ENCODE peak calls at places on chromosomes 4 and X, in nine cellular contexts. One of them, this sample, is unnamed.

GRCh38 chr4:6957148-6957520 is 47.5 kb downstream of the TBC1D14 start:
- DNase-seq in GM18507: no peak
- DNase-seq in spleen: no peak
- DNase-seq in NCI-H774: no peak
- DNase-seq in left ventricle myocardium inferior: no peak
- DNase-seq in stimulated activated CD4-positive, alpha-beta T cell treated with anti-CD3 and anti-CD28 coated beads, Interleukin-12 subunit alpha, Interleukin-12 subunit beta, amount 100 ng/mL, for 48 hours: no peak
- DNase-seq in T-helper 9 cell: no peak
- DNase-seq in NCI-H1105 treated with DMSO at 0.1 percent for 48 hours: no peak
- DNase-seq in B cell: no peak
- DNase-seq in this sample: no peak

GRCh38 chr4:67393699-67394281 is 151.5 kb downstream of the CENPC start:
- DNase-seq in GM18507: no peak
- DNase-seq in spleen: no peak
- DNase-seq in NCI-H774: peak; percentile 10
- DNase-seq in left ventricle myocardium inferior: no peak
- DNase-seq in stimulated activated CD4-positive, alpha-beta T cell treated with anti-CD3 and anti-CD28 coated beads, Interleukin-12 subunit alpha, Interleukin-12 subunit beta, amount 100 ng/mL, for 48 hours: peak; percentile 43
- DNase-seq in T-helper 9 cell: peak; percentile 3
- DNase-seq in NCI-H1105 treated with DMSO at 0.1 percent for 48 hours: peak; percentile 16
- DNase-seq in B cell: peak; percentile 46
- DNase-seq in this sample: no peak

GRCh38 chrX:123964155-123964554 is 2.6 kb downstream of the STAG2 start:
- DNase-seq in GM18507: no peak
- DNase-seq in spleen: no peak
- DNase-seq in NCI-H774: no peak
- DNase-seq in left ventricle myocardium inferior: no peak
- DNase-seq in stimulated activated CD4-positive, alpha-beta T cell treated with anti-CD3 and anti-CD28 coated beads, Interleukin-12 subunit alpha, Interleukin-12 subunit beta, amount 100 ng/mL, for 48 hours: no peak
- DNase-seq in T-helper 9 cell: no peak
- DNase-seq in NCI-H1105 treated with DMSO at 0.1 percent for 48 hours: no peak
- DNase-seq in B cell: no peak
- DNase-seq in this sample: no peak

GRCh38 chr4:4864443-4864939 is 5.0 kb downstream of the MSX1 start:
- DNase-seq in GM18507: no peak
- DNase-seq in spleen: peak; percentile 52
- DNase-seq in NCI-H774: no peak
- DNase-seq in left ventricle myocardium inferior: no peak
- DNase-seq in stimulated activated CD4-positive, alpha-beta T cell treated with anti-CD3 and anti-CD28 coated beads, Interleukin-12 subunit alpha, Interleukin-12 subunit beta, amount 100 ng/mL, for 48 hours: no peak
- DNase-seq in T-helper 9 cell: no peak
- DNase-seq in NCI-H1105 treated with DMSO at 0.1 percent for 48 hours: peak; percentile 50
- DNase-seq in B cell: no peak
- DNase-seq in this sample: no peak

GRCh38 chr4:147586032-147586431 is 31.2 kb upstream of the TMEM184C start:
- DNase-seq in GM18507: no peak
- DNase-seq in spleen: no peak
- DNase-seq in NCI-H774: no peak
- DNase-seq in left ventricle myocardium inferior: no peak
- DNase-seq in stimulated activated CD4-positive, alpha-beta T cell treated with anti-CD3 and anti-CD28 coated beads, Interleukin-12 subunit alpha, Interleukin-12 subunit beta, amount 100 ng/mL, for 48 hours: no peak
- DNase-seq in T-helper 9 cell: no peak
- DNase-seq in NCI-H1105 treated with DMSO at 0.1 percent for 48 hours: no peak
- DNase-seq in B cell: no peak
- DNase-seq in this sample: peak; percentile 53

GRCh38 chr4:66837496-66837895 is 707.8 kb downstream of the CENPC start:
- DNase-seq in GM18507: no peak
- DNase-seq in spleen: no peak
- DNase-seq in NCI-H774: no peak
- DNase-seq in left ventricle myocardium inferior: no peak
- DNase-seq in stimulated activated CD4-positive, alpha-beta T cell treated with anti-CD3 and anti-CD28 coated beads, Interleukin-12 subunit alpha, Interleukin-12 subunit beta, amount 100 ng/mL, for 48 hours: no peak
- DNase-seq in T-helper 9 cell: no peak
- DNase-seq in NCI-H1105 treated with DMSO at 0.1 percent for 48 hours: no peak
- DNase-seq in B cell: no peak
- DNase-seq in this sample: no peak

GRCh38 chrX:130645955-130646583 is 244.3 kb downstream of the RBMX2 start:
- DNase-seq in GM18507: no peak
- DNase-seq in spleen: no peak
- DNase-seq in NCI-H774: no peak
- DNase-seq in left ventricle myocardium inferior: peak; percentile 44
- DNase-seq in stimulated activated CD4-positive, alpha-beta T cell treated with anti-CD3 and anti-CD28 coated beads, Interleukin-12 subunit alpha, Interleukin-12 subunit beta, amount 100 ng/mL, for 48 hours: no peak
- DNase-seq in T-helper 9 cell: no peak
- DNase-seq in NCI-H1105 treated with DMSO at 0.1 percent for 48 hours: no peak
- DNase-seq in B cell: no peak
- DNase-seq in this sample: peak; percentile 61

GRCh38 chrX:9912341-9912740 is 54.8 kb upstream of the CLDN34 start:
- DNase-seq in GM18507: no peak
- DNase-seq in spleen: no peak
- DNase-seq in NCI-H774: no peak
- DNase-seq in left ventricle myocardium inferior: no peak
- DNase-seq in stimulated activated CD4-positive, alpha-beta T cell treated with anti-CD3 and anti-CD28 coated beads, Interleukin-12 subunit alpha, Interleukin-12 subunit beta, amount 100 ng/mL, for 48 hours: no peak
- DNase-seq in T-helper 9 cell: no peak
- DNase-seq in NCI-H1105 treated with DMSO at 0.1 percent for 48 hours: peak; percentile 37
- DNase-seq in B cell: no peak
- DNase-seq in this sample: no peak

GRCh38 chr4:77344784-77345183 is 187.8 kb downstream of the CCNG2 start:
- DNase-seq in GM18507: no peak
- DNase-seq in spleen: no peak
- DNase-seq in NCI-H774: no peak
- DNase-seq in left ventricle myocardium inferior: no peak
- DNase-seq in stimulated activated CD4-positive, alpha-beta T cell treated with anti-CD3 and anti-CD28 coated beads, Interleukin-12 subunit alpha, Interleukin-12 subunit beta, amount 100 ng/mL, for 48 hours: no peak
- DNase-seq in T-helper 9 cell: no peak
- DNase-seq in NCI-H1105 treated with DMSO at 0.1 percent for 48 hours: no peak
- DNase-seq in B cell: no peak
- DNase-seq in this sample: no peak

GRCh38 chrX:10769165-10769564 is 148.8 kb upstream of the MID1 start:
- DNase-seq in GM18507: no peak
- DNase-seq in spleen: no peak
- DNase-seq in NCI-H774: peak; percentile 42
- DNase-seq in left ventricle myocardium inferior: no peak
- DNase-seq in stimulated activated CD4-positive, alpha-beta T cell treated with anti-CD3 and anti-CD28 coated beads, Interleukin-12 subunit alpha, Interleukin-12 subunit beta, amount 100 ng/mL, for 48 hours: no peak
- DNase-seq in T-helper 9 cell: no peak
- DNase-seq in NCI-H1105 treated with DMSO at 0.1 percent for 48 hours: peak; percentile 75
- DNase-seq in B cell: peak; percentile 6
- DNase-seq in this sample: no peak

GRCh38 chr4:116585240-116585639 is 500.1 kb downstream of the TRAM1L1 start:
- DNase-seq in GM18507: no peak
- DNase-seq in spleen: no peak
- DNase-seq in NCI-H774: no peak
- DNase-seq in left ventricle myocardium inferior: no peak
- DNase-seq in stimulated activated CD4-positive, alpha-beta T cell treated with anti-CD3 and anti-CD28 coated beads, Interleukin-12 subunit alpha, Interleukin-12 subunit beta, amount 100 ng/mL, for 48 hours: no peak
- DNase-seq in T-helper 9 cell: no peak
- DNase-seq in NCI-H1105 treated with DMSO at 0.1 percent for 48 hours: peak; percentile 49
- DNase-seq in B cell: no peak
- DNase-seq in this sample: no peak

GRCh38 chr4:152389359-152389758 is 146.5 kb downstream of the FBXW7 start:
- DNase-seq in GM18507: no peak
- DNase-seq in spleen: no peak
- DNase-seq in NCI-H774: no peak
- DNase-seq in left ventricle myocardium inferior: no peak
- DNase-seq in stimulated activated CD4-positive, alpha-beta T cell treated with anti-CD3 and anti-CD28 coated beads, Interleukin-12 subunit alpha, Interleukin-12 subunit beta, amount 100 ng/mL, for 48 hours: no peak
- DNase-seq in T-helper 9 cell: no peak
- DNase-seq in NCI-H1105 treated with DMSO at 0.1 percent for 48 hours: no peak
- DNase-seq in B cell: no peak
- DNase-seq in this sample: no peak

GRCh38 chr4:171813195-171813955 is at the start of gene GALNTL6:
- DNase-seq in GM18507: no peak
- DNase-seq in spleen: peak; percentile 80
- DNase-seq in NCI-H774: no peak
- DNase-seq in left ventricle myocardium inferior: no peak
- DNase-seq in stimulated activated CD4-positive, alpha-beta T cell treated with anti-CD3 and anti-CD28 coated beads, Interleukin-12 subunit alpha, Interleukin-12 subunit beta, amount 100 ng/mL, for 48 hours: no peak
- DNase-seq in T-helper 9 cell: no peak
- DNase-seq in NCI-H1105 treated with DMSO at 0.1 percent for 48 hours: peak; percentile 39
- DNase-seq in B cell: peak; percentile 51
- DNase-seq in this sample: no peak

GRCh38 chr4:105620640-105621323 is 68.4 kb downstream of the ARHGEF38 start:
- DNase-seq in GM18507: no peak
- DNase-seq in spleen: no peak
- DNase-seq in NCI-H774: no peak
- DNase-seq in left ventricle myocardium inferior: no peak
- DNase-seq in stimulated activated CD4-positive, alpha-beta T cell treated with anti-CD3 and anti-CD28 coated beads, Interleukin-12 subunit alpha, Interleukin-12 subunit beta, amount 100 ng/mL, for 48 hours: no peak
- DNase-seq in T-helper 9 cell: no peak
- DNase-seq in NCI-H1105 treated with DMSO at 0.1 percent for 48 hours: no peak
- DNase-seq in B cell: no peak
- DNase-seq in this sample: no peak

GRCh38 chr4:98430708-98431403 is 169.7 kb downstream of the RAP1GDS1 start:
- DNase-seq in GM18507: no peak
- DNase-seq in spleen: no peak
- DNase-seq in NCI-H774: no peak
- DNase-seq in left ventricle myocardium inferior: no peak
- DNase-seq in stimulated activated CD4-positive, alpha-beta T cell treated with anti-CD3 and anti-CD28 coated beads, Interleukin-12 subunit alpha, Interleukin-12 subunit beta, amount 100 ng/mL, for 48 hours: no peak
- DNase-seq in T-helper 9 cell: no peak
- DNase-seq in NCI-H1105 treated with DMSO at 0.1 percent for 48 hours: no peak
- DNase-seq in B cell: no peak
- DNase-seq in this sample: no peak

GRCh38 chr4:823093-823760 is 2.7 kb downstream of the CPLX1 start:
- DNase-seq in GM18507: no peak
- DNase-seq in spleen: no peak
- DNase-seq in NCI-H774: no peak
- DNase-seq in left ventricle myocardium inferior: no peak
- DNase-seq in stimulated activated CD4-positive, alpha-beta T cell treated with anti-CD3 and anti-CD28 coated beads, Interleukin-12 subunit alpha, Interleukin-12 subunit beta, amount 100 ng/mL, for 48 hours: no peak
- DNase-seq in T-helper 9 cell: no peak
- DNase-seq in NCI-H1105 treated with DMSO at 0.1 percent for 48 hours: no peak
- DNase-seq in B cell: no peak
- DNase-seq in this sample: peak; percentile 37

GRCh38 chr4:153089781-153090180 is 114.5 kb upstream of the TRIM2 start:
- DNase-seq in GM18507: no peak
- DNase-seq in spleen: no peak
- DNase-seq in NCI-H774: no peak
- DNase-seq in left ventricle myocardium inferior: no peak
- DNase-seq in stimulated activated CD4-positive, alpha-beta T cell treated with anti-CD3 and anti-CD28 coated beads, Interleukin-12 subunit alpha, Interleukin-12 subunit beta, amount 100 ng/mL, for 48 hours: no peak
- DNase-seq in T-helper 9 cell: no peak
- DNase-seq in NCI-H1105 treated with DMSO at 0.1 percent for 48 hours: no peak
- DNase-seq in B cell: no peak
- DNase-seq in this sample: no peak

GRCh38 chrX:100995469-100995868 is 26.0 kb downstream of the ARL13A start:
- DNase-seq in GM18507: no peak
- DNase-seq in spleen: no peak
- DNase-seq in NCI-H774: no peak
- DNase-seq in left ventricle myocardium inferior: no peak
- DNase-seq in stimulated activated CD4-positive, alpha-beta T cell treated with anti-CD3 and anti-CD28 coated beads, Interleukin-12 subunit alpha, Interleukin-12 subunit beta, amount 100 ng/mL, for 48 hours: peak; percentile 19
- DNase-seq in T-helper 9 cell: no peak
- DNase-seq in NCI-H1105 treated with DMSO at 0.1 percent for 48 hours: no peak
- DNase-seq in B cell: no peak
- DNase-seq in this sample: no peak

GRCh38 chr4:51894246-51894645 is 51.3 kb downstream of the DCUN1D4 start:
- DNase-seq in GM18507: no peak
- DNase-seq in spleen: no peak
- DNase-seq in NCI-H774: no peak
- DNase-seq in left ventricle myocardium inferior: no peak
- DNase-seq in stimulated activated CD4-positive, alpha-beta T cell treated with anti-CD3 and anti-CD28 coated beads, Interleukin-12 subunit alpha, Interleukin-12 subunit beta, amount 100 ng/mL, for 48 hours: no peak
- DNase-seq in T-helper 9 cell: no peak
- DNase-seq in NCI-H1105 treated with DMSO at 0.1 percent for 48 hours: no peak
- DNase-seq in B cell: no peak
- DNase-seq in this sample: no peak

GRCh38 chr4:173025131-173025530 is 143.5 kb upstream of the GALNT7 start:
- DNase-seq in GM18507: peak; percentile 37
- DNase-seq in spleen: no peak
- DNase-seq in NCI-H774: peak; percentile 48
- DNase-seq in left ventricle myocardium inferior: no peak
- DNase-seq in stimulated activated CD4-positive, alpha-beta T cell treated with anti-CD3 and anti-CD28 coated beads, Interleukin-12 subunit alpha, Interleukin-12 subunit beta, amount 100 ng/mL, for 48 hours: peak; percentile 36
- DNase-seq in T-helper 9 cell: no peak
- DNase-seq in NCI-H1105 treated with DMSO at 0.1 percent for 48 hours: peak; percentile 55
- DNase-seq in B cell: peak; percentile 48
- DNase-seq in this sample: no peak

GRCh38 chrX:120309873-120310730 is 1.2 kb downstream of the TMEM255A start:
- DNase-seq in GM18507: no peak
- DNase-seq in spleen: no peak
- DNase-seq in NCI-H774: no peak
- DNase-seq in left ventricle myocardium inferior: no peak
- DNase-seq in stimulated activated CD4-positive, alpha-beta T cell treated with anti-CD3 and anti-CD28 coated beads, Interleukin-12 subunit alpha, Interleukin-12 subunit beta, amount 100 ng/mL, for 48 hours: no peak
- DNase-seq in T-helper 9 cell: no peak
- DNase-seq in NCI-H1105 treated with DMSO at 0.1 percent for 48 hours: no peak
- DNase-seq in B cell: peak; percentile 30
- DNase-seq in this sample: peak; percentile 58

GRCh38 chr4:48960988-48961635 is 25.0 kb upstream of the CWH43 start:
- DNase-seq in GM18507: no peak
- DNase-seq in spleen: no peak
- DNase-seq in NCI-H774: peak; percentile 30
- DNase-seq in left ventricle myocardium inferior: no peak
- DNase-seq in stimulated activated CD4-positive, alpha-beta T cell treated with anti-CD3 and anti-CD28 coated beads, Interleukin-12 subunit alpha, Interleukin-12 subunit beta, amount 100 ng/mL, for 48 hours: no peak
- DNase-seq in T-helper 9 cell: no peak
- DNase-seq in NCI-H1105 treated with DMSO at 0.1 percent for 48 hours: no peak
- DNase-seq in B cell: no peak
- DNase-seq in this sample: no peak

GRCh38 chr4:48031802-48032525 is 15.4 kb downstream of the NIPAL1 start:
- DNase-seq in GM18507: no peak
- DNase-seq in spleen: no peak
- DNase-seq in NCI-H774: no peak
- DNase-seq in left ventricle myocardium inferior: no peak
- DNase-seq in stimulated activated CD4-positive, alpha-beta T cell treated with anti-CD3 and anti-CD28 coated beads, Interleukin-12 subunit alpha, Interleukin-12 subunit beta, amount 100 ng/mL, for 48 hours: no peak
- DNase-seq in T-helper 9 cell: no peak
- DNase-seq in NCI-H1105 treated with DMSO at 0.1 percent for 48 hours: no peak
- DNase-seq in B cell: no peak
- DNase-seq in this sample: no peak

GRCh38 chr4:189436207-189436606 is 504.5 kb upstream of the FRG1 start:
- DNase-seq in GM18507: no peak
- DNase-seq in spleen: no peak
- DNase-seq in NCI-H774: no peak
- DNase-seq in left ventricle myocardium inferior: no peak
- DNase-seq in stimulated activated CD4-positive, alpha-beta T cell treated with anti-CD3 and anti-CD28 coated beads, Interleukin-12 subunit alpha, Interleukin-12 subunit beta, amount 100 ng/mL, for 48 hours: no peak
- DNase-seq in T-helper 9 cell: no peak
- DNase-seq in NCI-H1105 treated with DMSO at 0.1 percent for 48 hours: no peak
- DNase-seq in B cell: no peak
- DNase-seq in this sample: no peak

GRCh38 chrX:56783450-56783831 is 54.4 kb downstream of the NBDY start:
- DNase-seq in GM18507: no peak
- DNase-seq in spleen: peak; percentile 91
- DNase-seq in NCI-H774: no peak
- DNase-seq in left ventricle myocardium inferior: no peak
- DNase-seq in stimulated activated CD4-positive, alpha-beta T cell treated with anti-CD3 and anti-CD28 coated beads, Interleukin-12 subunit alpha, Interleukin-12 subunit beta, amount 100 ng/mL, for 48 hours: peak; percentile 74
- DNase-seq in T-helper 9 cell: peak; percentile 71
- DNase-seq in NCI-H1105 treated with DMSO at 0.1 percent for 48 hours: no peak
- DNase-seq in B cell: peak; percentile 80
- DNase-seq in this sample: no peak

GRCh38 chrX:87895421-87895820 is 377.8 kb downstream of the KLHL4 start:
- DNase-seq in GM18507: no peak
- DNase-seq in spleen: no peak
- DNase-seq in NCI-H774: no peak
- DNase-seq in left ventricle myocardium inferior: no peak
- DNase-seq in stimulated activated CD4-positive, alpha-beta T cell treated with anti-CD3 and anti-CD28 coated beads, Interleukin-12 subunit alpha, Interleukin-12 subunit beta, amount 100 ng/mL, for 48 hours: no peak
- DNase-seq in T-helper 9 cell: no peak
- DNase-seq in NCI-H1105 treated with DMSO at 0.1 percent for 48 hours: no peak
- DNase-seq in B cell: no peak
- DNase-seq in this sample: no peak

GRCh38 chrX:123088930-123089329 is 95.1 kb upstream of the GRIA3 start:
- DNase-seq in GM18507: no peak
- DNase-seq in spleen: no peak
- DNase-seq in NCI-H774: no peak
- DNase-seq in left ventricle myocardium inferior: no peak
- DNase-seq in stimulated activated CD4-positive, alpha-beta T cell treated with anti-CD3 and anti-CD28 coated beads, Interleukin-12 subunit alpha, Interleukin-12 subunit beta, amount 100 ng/mL, for 48 hours: no peak
- DNase-seq in T-helper 9 cell: no peak
- DNase-seq in NCI-H1105 treated with DMSO at 0.1 percent for 48 hours: no peak
- DNase-seq in B cell: no peak
- DNase-seq in this sample: no peak

GRCh38 chr4:15920723-15921591 is 17.6 kb downstream of the FGFBP1 start:
- DNase-seq in GM18507: no peak
- DNase-seq in spleen: no peak
- DNase-seq in NCI-H774: peak; percentile 9
- DNase-seq in left ventricle myocardium inferior: no peak
- DNase-seq in stimulated activated CD4-positive, alpha-beta T cell treated with anti-CD3 and anti-CD28 coated beads, Interleukin-12 subunit alpha, Interleukin-12 subunit beta, amount 100 ng/mL, for 48 hours: no peak
- DNase-seq in T-helper 9 cell: no peak
- DNase-seq in NCI-H1105 treated with DMSO at 0.1 percent for 48 hours: peak; percentile 34
- DNase-seq in B cell: no peak
- DNase-seq in this sample: peak; percentile 88

GRCh38 chr4:4521069-4521468 is 20.8 kb downstream of the STX18 start:
- DNase-seq in GM18507: no peak
- DNase-seq in spleen: no peak
- DNase-seq in NCI-H774: no peak
- DNase-seq in left ventricle myocardium inferior: no peak
- DNase-seq in stimulated activated CD4-positive, alpha-beta T cell treated with anti-CD3 and anti-CD28 coated beads, Interleukin-12 subunit alpha, Interleukin-12 subunit beta, amount 100 ng/mL, for 48 hours: no peak
- DNase-seq in T-helper 9 cell: no peak
- DNase-seq in NCI-H1105 treated with DMSO at 0.1 percent for 48 hours: no peak
- DNase-seq in B cell: no peak
- DNase-seq in this sample: no peak

GRCh38 chrX:23883737-23884354 is 23.9 kb downstream of the APOO start:
- DNase-seq in GM18507: no peak
- DNase-seq in spleen: no peak
- DNase-seq in NCI-H774: no peak
- DNase-seq in left ventricle myocardium inferior: no peak
- DNase-seq in stimulated activated CD4-positive, alpha-beta T cell treated with anti-CD3 and anti-CD28 coated beads, Interleukin-12 subunit alpha, Interleukin-12 subunit beta, amount 100 ng/mL, for 48 hours: no peak
- DNase-seq in T-helper 9 cell: no peak
- DNase-seq in NCI-H1105 treated with DMSO at 0.1 percent for 48 hours: no peak
- DNase-seq in B cell: no peak
- DNase-seq in this sample: no peak

GRCh38 chrX:10841579-10841978 is 221.2 kb upstream of the MID1 start:
- DNase-seq in GM18507: no peak
- DNase-seq in spleen: no peak
- DNase-seq in NCI-H774: no peak
- DNase-seq in left ventricle myocardium inferior: no peak
- DNase-seq in stimulated activated CD4-positive, alpha-beta T cell treated with anti-CD3 and anti-CD28 coated beads, Interleukin-12 subunit alpha, Interleukin-12 subunit beta, amount 100 ng/mL, for 48 hours: no peak
- DNase-seq in T-helper 9 cell: no peak
- DNase-seq in NCI-H1105 treated with DMSO at 0.1 percent for 48 hours: no peak
- DNase-seq in B cell: no peak
- DNase-seq in this sample: no peak